ENCODE peak calls at places on chromosomes 12 and 14, in five cellular contexts. D is H9, A is IMR-90, N is H1, R is neuronal stem cell. W is an unnamed sample.

GRCh38 chr14:74502236-74503019 is 8.9 kb downstream of the ISCA2 start:
- DNase-seq in A (peak; percentile 45), D (peak; percentile 69), N (no peak), R (no peak), W (peak; percentile 40)

GRCh38 chr12:49357099-49357678 is 10.1 kb upstream of the SPATS2 start:
- DNase-seq in A (peak; percentile 75), N (no peak), R (no peak), D (no peak), W (peak; percentile 73)

GRCh38 chr14:39374846-39375245 is 57.4 kb downstream of the FBXO33 start:
- DNase-seq in D (no peak), R (no peak), A (peak; percentile 74), N (no peak), W (no peak)

GRCh38 chr14:69260979-69261605 is 1.1 kb downstream of the GALNT16 start:
- DNase-seq in R (peak; percentile 51), A (no peak), D (peak; percentile 75), N (peak; percentile 87), W (no peak)

GRCh38 chr14:104681689-104682074 is 7.7 kb upstream of the INF2 start:
- DNase-seq in N (peak; percentile 91), R (peak; percentile 63), A (peak; percentile 81), D (peak; percentile 94), W (peak; percentile 84)

GRCh38 chr12:14892726-14893442 is 7.2 kb upstream of the MGP start:
- DNase-seq in R (no peak), D (no peak), A (peak; percentile 2), N (no peak), W (no peak)

GRCh38 chr12:42557586-42558172 is 31.9 kb downstream of the PRICKLE1 start:
- DNase-seq in N (no peak), R (no peak), A (peak; percentile 34), D (no peak), W (no peak)

GRCh38 chr14:81516941-81517797 is 16.5 kb downstream of the SEL1L start:
- DNase-seq in A (peak; percentile 76), R (no peak), N (no peak), D (no peak), W (no peak)

GRCh38 chr14:77709412-77709811 is 1.5 kb downstream of the SLIRP start:
- DNase-seq in A (no peak), N (no peak), R (no peak), D (no peak), W (no peak)

GRCh38 chr12:27899151-27899661 is 73.3 kb downstream of the PTHLH start:
- DNase-seq in D (no peak), A (peak; percentile 100), N (no peak), R (no peak), W (peak; percentile 89)

GRCh38 chr12:558595-558994 is 98.9 kb downstream of the B4GALNT3 start:
- DNase-seq in A (no peak), R (no peak), N (no peak), D (no peak), W (no peak)

GRCh38 chr14:26200675-26201074 is 397.2 kb downstream of the NOVA1 start:
- DNase-seq in A (peak; percentile 17), N (no peak), R (no peak), D (no peak), W (no peak)

GRCh38 chr14:35158951-35159653 is 36.8 kb downstream of the PRORP start:
- DNase-seq in D (no peak), R (peak; percentile 33), N (no peak), A (peak; percentile 31), W (peak; percentile 91)

GRCh38 chr14:35987731-35988130 is 161.6 kb downstream of the BRMS1L start:
- DNase-seq in A (no peak), R (no peak), D (no peak), N (no peak), W (no peak)

GRCh38 chr14:94540031-94540794 is 21.0 kb upstream of the SERPINA4 start:
- DNase-seq in R (no peak), N (no peak), D (no peak), A (peak; percentile 9), W (peak; percentile 23)

GRCh38 chr12:132873724-132874123 is 13.7 kb downstream of the CHFR start:
- DNase-seq in R (no peak), N (no peak), A (no peak), D (no peak), W (no peak)

GRCh38 chr12:107884769-107885694 is 110.5 kb downstream of the ASCL4 start:
- DNase-seq in N (peak; percentile 63), R (peak; percentile 65), A (peak; percentile 49), D (peak; percentile 76), W (peak; percentile 61)

GRCh38 chr12:68267892-68268396 is 14.5 kb upstream of the IL22 start:
- DNase-seq in R (no peak), A (peak; percentile 88), N (no peak), D (no peak), W (peak; percentile 91)

GRCh38 chr12:6608592-6609311 is 1.6 kb upstream of the CHD4 start:
- DNase-seq in R (no peak), D (peak; percentile 65), N (no peak), A (no peak), W (peak; percentile 35)

GRCh38 chr14:24613241-24613640 is 3.8 kb upstream of the GZMH start:
- DNase-seq in R (no peak), N (no peak), A (no peak), D (no peak), W (no peak)

GRCh38 chr14:76267322-76268012 is 108.5 kb upstream of the ESRRB start:
- DNase-seq in N (peak; percentile 84), A (peak; percentile 21), R (no peak), D (peak; percentile 73), W (peak; percentile 46)

GRCh38 chr12:12722351-12723146 is 5.4 kb downstream of the CDKN1B start:
- DNase-seq in N (no peak), R (no peak), D (no peak), A (peak; percentile 53), W (peak; percentile 69)

GRCh38 chr12:92597997-92598396 is 104.8 kb upstream of the PLEKHG7 start:
- DNase-seq in R (no peak), N (no peak), D (no peak), A (peak; percentile 91), W (peak; percentile 43)

GRCh38 chr12:125983094-125983783 is 918.0 kb downstream of the AACS start:
- DNase-seq in R (peak; percentile 95), D (peak; percentile 98), A (no peak), N (peak; percentile 94), W (peak; percentile 90)

GRCh38 chr14:101865288-101865687 is 99.1 kb upstream of the DYNC1H1 start:
- DNase-seq in R (no peak), N (no peak), D (no peak), A (no peak), W (no peak)

GRCh38 chr12:53820907-53821306 is 69.1 kb upstream of the CISTR start:
- DNase-seq in A (no peak), N (no peak), R (no peak), D (no peak), W (no peak)
- H2AFZ ChIP-seq in A (no peak overlapping the region), N (no peak overlapping the region), R (no peak overlapping the region), D (no peak overlapping the region), W (no peak overlapping the region)

GRCh38 chr12:2309647-2310046 is 256.9 kb downstream of the CACNA1C start:
- DNase-seq in R (no peak), N (no peak), A (no peak), D (no peak), W (no peak)

GRCh38 chr12:2307550-2307949 is 254.8 kb downstream of the CACNA1C start:
- DNase-seq in R (no peak), N (no peak), D (no peak), A (no peak), W (no peak)

GRCh38 chr12:2314492-2314891 is 261.7 kb downstream of the CACNA1C start:
- DNase-seq in N (no peak), A (no peak), D (no peak), R (no peak), W (no peak)

GRCh38 chr12:2311001-2311778 is 258.4 kb downstream of the CACNA1C start:
- DNase-seq in R (no peak), D (no peak), N (no peak), A (peak; percentile 80), W (no peak)

GRCh38 chr12:2312156-2312555 is 259.4 kb downstream of the CACNA1C start:
- DNase-seq in A (no peak), D (no peak), N (no peak), R (no peak), W (no peak)
- H4K8ac ChIP-seq in A (no peak overlapping the region), D (no peak overlapping the region), N (no peak overlapping the region), R (no peak overlapping the region), W (no peak overlapping the region)

GRCh38 chr14:20787025-20787424 is 6.0 kb downstream of the RNASE6 start:
- DNase-seq in D (no peak), N (no peak), A (no peak), R (no peak), W (no peak)

GRCh38 chr14:20781805-20782204 is 737 bp downstream of the RNASE6 start:
- DNase-seq in A (no peak), N (no peak), D (no peak), R (no peak), W (no peak)

GRCh38 chr14:20782280-20782890 is 1.3 kb downstream of the RNASE6 start:
- DNase-seq in A (no peak), D (no peak), R (no peak), N (no peak), W (no peak)
- H2AFZ ChIP-seq in A (no peak overlapping the region), D (no peak overlapping the region), R (peak overlapping the region; percentile 87), N (no peak overlapping the region), W (no peak overlapping the region)

DNA sequence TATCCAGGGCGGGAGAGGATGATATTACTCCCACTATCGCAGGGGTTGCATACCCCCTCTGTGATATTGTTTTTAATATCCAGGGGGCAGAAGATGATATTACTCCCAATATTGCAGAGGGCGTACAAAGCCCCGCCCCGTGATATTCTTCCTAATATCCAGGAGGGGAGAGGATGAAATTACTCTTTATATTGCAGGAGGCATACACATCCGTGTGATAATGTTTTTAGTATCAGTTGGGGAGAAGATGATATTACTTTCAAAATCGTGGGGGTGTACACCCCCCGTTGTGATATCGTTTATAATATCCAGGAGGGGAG is 52.9 kb upstream of the OXA1L start:
- DNase-seq in A (no peak), N (no peak), D (no peak), R (no peak), W (no peak)
- H4K8ac ChIP-seq in A (no peak overlapping the region), N (no peak overlapping the region), D (no peak overlapping the region), R (no peak overlapping the region), W (no peak overlapping the region)

GRCh38 chr12:83676896-83677295 is 990.2 kb downstream of the TMTC2 start:
- DNase-seq in D (no peak), R (no peak), A (no peak), N (no peak), W (no peak)
- H2AFZ ChIP-seq in D (no peak overlapping the region), R (no peak overlapping the region), A (no peak overlapping the region), N (no peak overlapping the region), W (no peak overlapping the region)

GRCh38 chr12:10178766-10179165 is at the start of gene TMEM52B:
- DNase-seq in N (no peak), D (no peak), A (no peak), R (no peak), W (no peak)

GRCh38 chr12:10179871-10180270 is 1.0 kb downstream of the TMEM52B start:
- DNase-seq in R (no peak), D (no peak), N (no peak), A (peak; percentile 55), W (peak; percentile 36)

GRCh38 chr12:10174986-10175614 is 3.2 kb upstream of the OLR1 start:
- DNase-seq in N (no peak), D (no peak), A (no peak), R (no peak), W (no peak)

GRCh38 chr12:10171954-10172353 is at the start of gene OLR1:
- DNase-seq in N (no peak), R (no peak), D (no peak), A (peak; percentile 55), W (peak; percentile 91)

GRCh38 chr12:10175849-10176641 is 2.8 kb upstream of the TMEM52B start:
- DNase-seq in A (no peak), D (no peak), N (no peak), R (no peak), W (peak; percentile 65)
- H4K8ac ChIP-seq in A (no peak overlapping the region), D (no peak overlapping the region), N (no peak overlapping the region), R (no peak overlapping the region), W (no peak overlapping the region)